ENCODE peak calls at places on chromosomes 13 and 19, in six cellular contexts. M is IMR-90, P is neuronal stem cell, Q is H1, H is mesenchymal stem cell, D is trophoblast cell. N is an unnamed sample. For H3K9me3, the result is how much of the 10 kb centered on the place peaks cover.

GRCh38 chr19:55340144-55340783 is 588 bp downstream of the KMT5C start:
- DNase-seq in D (no peak), H (no peak), P (no peak), Q (no peak), M (no peak), N (peak)

GRCh38 chr13:65638572-65639168 is 1591.5 kb downstream of the PCDH9 start:
- DNase-seq in D (no peak), P (peak), Q (no peak), H (peak), M (peak), N (no peak)

GRCh38 chr19:32287811-32288227 is 57.6 kb upstream of the ZNF507 start:
- DNase-seq in Q (peak), M (peak), H (peak), D (peak), P (peak), N (peak)

GRCh38 chr19:8123683-8124082 is 25.7 kb downstream of the FBN3 start:
- DNase-seq in M (no peak), P (no peak), Q (no peak), D (no peak), H (no peak), N (no peak)

GRCh38 chr13:58087566-58087965 is 456.0 kb downstream of the PCDH17 start:
- DNase-seq in P (no peak), H (peak), M (no peak), Q (no peak), D (no peak), N (no peak)

GRCh38 chr13:44932850-44933251 is 56.4 kb downstream of the NUFIP1 start:
- DNase-seq in H (peak), M (peak), D (no peak), P (no peak), Q (no peak), N (no peak)

GRCh38 chr19:1745589-1746031 is 7.7 kb upstream of the ONECUT3 start:
- DNase-seq in M (no peak), D (no peak), P (no peak), H (no peak), Q (peak), N (no peak)

GRCh38 chr13:113557013-113557412 is 27.5 kb upstream of the TFDP1 start:
- DNase-seq in P (no peak), M (no peak), H (no peak), Q (no peak), D (no peak), N (peak)

GRCh38 chr19:33125929-33126388 is 6.0 kb upstream of the WDR88 start:
- DNase-seq in M (peak), Q (peak), P (peak), D (peak), H (peak), N (peak)

GRCh38 chr19:16920816-16921529 is 32.2 kb downstream of the F2RL3 start:
- DNase-seq in D (peak), H (peak), M (peak), Q (no peak), P (no peak), N (no peak)

GRCh38 chr13:79393564-79394249 is 12.3 kb downstream of the RBM26 start:
- DNase-seq in Q (no peak), H (no peak), M (no peak), P (no peak), D (peak), N (no peak)

GRCh38 chr19:14371321-14371821 is 9.9 kb upstream of the ADGRE5 start:
- DNase-seq in H (no peak), Q (no peak), M (no peak), D (no peak), P (no peak), N (no peak)

GRCh38 chr13:53042897-53043296 is 14.3 kb downstream of the OLFM4 start:
- DNase-seq in Q (no peak), D (no peak), M (no peak), P (no peak), H (no peak), N (no peak)

GRCh38 chr13:44278164-44278563 is 95.5 kb upstream of the SERP2 start:
- DNase-seq in P (no peak), D (no peak), Q (no peak), M (no peak), H (peak), N (no peak)

GRCh38 chr13:72290962-72291681 is 424.1 kb upstream of the DACH1 start:
- DNase-seq in Q (no peak), P (no peak), D (peak), M (no peak), H (peak), N (peak)

GRCh38 chr19:10885241-10886169 is 14.2 kb downstream of the CARM1 start:
- DNase-seq in D (no peak), M (no peak), P (no peak), Q (no peak), H (no peak), N (peak)

GRCh38 chr13:67063036-67063435 is 167.1 kb downstream of the PCDH9 start:
- DNase-seq in P (no peak), M (no peak), Q (no peak), H (no peak), D (no peak), N (no peak)

GRCh38 chr13:103349664-103350063 is 283.4 kb upstream of the SLC10A2 start:
- DNase-seq in H (no peak), D (no peak), Q (no peak), M (no peak), P (no peak), N (no peak)

GRCh38 chr13:103386341-103386740 is 320.1 kb upstream of the SLC10A2 start:
- DNase-seq in P (no peak), M (no peak), D (no peak), H (peak), Q (no peak), N (no peak)

GRCh38 chr13:65825039-65825438 is 1405.1 kb downstream of the PCDH9 start:
- DNase-seq in M (no peak), Q (no peak), H (no peak), D (no peak), P (no peak), N (no peak)

GRCh38 chr13:60583196-60583908 is 186.3 kb downstream of the TDRD3 start:
- DNase-seq in D (no peak), P (no peak), M (peak), Q (no peak), H (no peak), N (peak)

GRCh38 chr19:6161271-6161850 is 25.9 kb downstream of the ACSBG2 start:
- DNase-seq in H (no peak), M (no peak), Q (no peak), D (no peak), P (no peak), N (peak)

GRCh38 chr19:3276341-3276799 is 51.9 kb downstream of the CELF5 start:
- DNase-seq in D (peak), P (no peak), Q (peak), M (no peak), H (no peak), N (peak)

GRCh38 chr13:33213797-33214196 is 71.8 kb downstream of the STARD13 start:
- DNase-seq in P (no peak), H (no peak), Q (no peak), D (no peak), M (peak), N (no peak)

GRCh38 chr19:41324231-41324702 is 14.3 kb downstream of the CCDC97 start:
- DNase-seq in M (no peak), H (no peak), D (no peak), Q (no peak), P (no peak), N (no peak)

GRCh38 chr19:4971424-4971793 is 2.5 kb downstream of the KDM4B start:
- DNase-seq in H (peak), Q (peak), D (peak), M (no peak), P (no peak), N (peak)

GRCh38 chr19:34269489-34269888 is 15.1 kb downstream of the GARRE1 start:
- DNase-seq in M (no peak), Q (no peak), D (no peak), H (no peak), P (no peak), N (no peak)

GRCh38 chr19:56222901-56223300 is 20.8 kb downstream of the ZSCAN5C start:
- DNase-seq in P (no peak), M (no peak), H (no peak), D (no peak), Q (no peak), N (no peak)

GRCh38 chr13:40613192-40613818 is 53.1 kb downstream of the FOXO1 start:
- DNase-seq in M (no peak), H (no peak), P (no peak), D (no peak), Q (no peak), N (no peak)

GRCh38 chr19:10544242-10544752 is 593 bp downstream of the ATG4D start:
- DNase-seq in D (no peak), H (peak), Q (no peak), M (no peak), P (no peak), N (no peak)

GRCh38 chr13:100986571-100986970 is 312.0 kb upstream of the TMTC4 start:
- DNase-seq in D (no peak), M (no peak), H (no peak), P (no peak), Q (no peak), N (no peak)

GRCh38 chr19:55677572-55678028 is 2.6 kb downstream of the EPN1 start:
- DNase-seq in Q (no peak), P (no peak), M (no peak), D (no peak), H (no peak), N (no peak)

GRCh38 chr13:102779426-102780159 is 6.0 kb upstream of the TEX30 start:
- DNase-seq in H (no peak), D (no peak), P (no peak), Q (no peak), M (no peak), N (no peak)

GRCh38 chr19:38618590-38619360 is at the start of gene EIF3K:
- DNase-seq in Q (peak), P (peak), M (peak), D (peak), H (peak), N (peak)

GRCh38 chr19:38649305-38650179 is 2.1 kb downstream of the ACTN4 start:
- DNase-seq in Q (no peak), D (no peak), M (no peak), H (no peak), P (no peak), N (no peak)

GRCh38 chr13:33186851-33187250 is 98.7 kb downstream of the STARD13 start:
- DNase-seq in P (no peak), D (no peak), M (peak), Q (no peak), H (peak), N (no peak)

GRCh38 chr13:87131611-87132010 is 539.6 kb upstream of the SLITRK5 start:
- DNase-seq in M (no peak), H (peak), P (peak), Q (no peak), D (no peak), N (no peak)

GRCh38 chr13:87130401-87130800 is 540.8 kb upstream of the SLITRK5 start:
- DNase-seq in Q (no peak), M (no peak), H (no peak), D (no peak), P (no peak), N (no peak)

GRCh38 chr13:87124785-87125074 is 546.4 kb upstream of the SLITRK5 start:
- DNase-seq in D (no peak), M (no peak), Q (no peak), P (no peak), H (no peak), N (no peak)

GRCh38 chr13:87128006-87128405 is 543.2 kb upstream of the SLITRK5 start:
- DNase-seq in H (peak), Q (no peak), D (no peak), P (peak), M (peak), N (peak)

GRCh38 chr13:87129602-87130300 is 541.4 kb upstream of the SLITRK5 start:
- DNase-seq in D (no peak), H (peak), Q (no peak), P (no peak), M (peak), N (no peak)
- H3K18ac ChIP-seq in D (no peak), H (no peak), Q (no peak), P (no peak), M (peak), N (no peak)

GRCh38 chr19:27772059-27772458 is 1440.9 kb downstream of the UQCRFS1 start:
- DNase-seq in H (no peak), M (no peak), Q (no peak), D (no peak), P (no peak), N (no peak)

GRCh38 chr19:27767234-27767633 is 1445.7 kb downstream of the UQCRFS1 start:
- DNase-seq in M (no peak), P (no peak), D (no peak), H (no peak), Q (no peak), N (no peak)

GRCh38 chr19:27765912-27766725 is 1446.8 kb downstream of the UQCRFS1 start:
- DNase-seq in P (no peak), H (no peak), D (no peak), M (no peak), Q (no peak), N (no peak)

GRCh38 chr19:27773318-27774094 is 1439.4 kb downstream of the UQCRFS1 start:
- DNase-seq in D (no peak), H (no peak), M (no peak), P (no peak), Q (no peak), N (peak)

DNA sequence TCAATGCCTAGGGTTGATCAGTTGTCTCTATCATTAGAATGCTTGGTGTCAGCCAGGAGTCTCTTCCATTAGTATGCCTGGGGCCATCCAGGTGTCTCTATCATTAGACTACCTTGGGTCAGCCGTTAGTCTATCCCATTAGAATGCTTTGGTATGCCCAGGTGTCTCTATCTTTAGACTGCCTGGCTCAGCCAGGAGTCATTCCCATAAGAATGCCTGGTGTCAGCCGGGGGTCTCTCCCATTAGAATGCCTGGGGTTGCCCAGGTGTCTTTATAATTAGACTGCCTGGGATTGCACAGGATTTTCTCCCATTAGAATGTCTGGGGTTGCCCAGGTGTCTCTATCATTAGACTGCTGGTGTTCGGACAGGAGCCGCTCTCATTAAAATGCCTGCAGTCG is 1442.9 kb downstream of the UQCRFS1 start:
- DNase-seq in D (no peak), M (no peak), Q (no peak), P (no peak), H (no peak), N (no peak)
- H3K9me3 ChIP-seq in D (under half), M (under half), Q (under half), P (under half), H (under half), N (under half)

DNA sequence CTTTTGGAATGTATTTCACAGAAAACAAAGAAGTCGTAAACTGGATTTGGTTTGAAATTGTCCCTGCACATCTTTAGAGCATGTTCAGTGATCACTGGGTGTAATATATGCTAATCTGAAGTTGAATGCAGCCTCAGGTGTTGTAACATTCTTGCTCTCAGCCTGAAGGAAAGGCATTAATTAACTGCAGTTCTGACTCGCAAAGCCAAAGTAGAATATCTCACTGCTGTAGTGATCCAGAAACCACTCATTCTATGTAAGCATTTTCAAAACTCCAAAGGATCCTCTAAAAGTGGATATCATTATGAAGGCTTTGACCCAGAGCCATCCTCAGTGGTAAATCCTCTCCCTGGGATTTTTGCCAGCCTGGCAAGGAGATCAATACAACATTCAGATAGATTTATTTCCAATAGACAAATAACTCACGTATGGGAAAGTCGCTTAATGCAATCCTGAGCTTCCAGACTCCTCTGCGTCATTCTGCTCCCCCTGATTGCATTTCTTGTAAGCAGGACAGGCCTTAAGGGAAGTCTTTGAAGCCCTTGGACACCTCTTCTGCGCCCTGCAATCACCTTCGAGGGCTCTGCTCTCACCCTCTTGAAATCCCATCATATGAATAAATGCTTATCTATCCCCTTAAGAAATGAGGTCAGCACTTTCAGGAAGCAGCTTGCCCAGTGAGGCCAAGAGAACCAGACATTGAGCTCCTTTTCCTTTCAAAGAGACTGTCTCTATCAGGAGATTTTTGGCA is 301.7 kb upstream of the NBEA start:
- DNase-seq in Q (no peak), H (no peak), D (no peak), P (no peak), M (no peak), N (no peak)
- H3K18ac ChIP-seq in Q (no peak), H (no peak), D (no peak), P (no peak), M (no peak), N (no peak)

GRCh38 chr19:58034476-58034790 is 608 bp downstream of the ZSCAN1 start:
- DNase-seq in P (peak), M (no peak), Q (peak), H (no peak), D (no peak), N (no peak)
- H3K9me3 ChIP-seq in P (under half), M (under half), Q (under half), H (under half), D (under half), N (under half)

DNA sequence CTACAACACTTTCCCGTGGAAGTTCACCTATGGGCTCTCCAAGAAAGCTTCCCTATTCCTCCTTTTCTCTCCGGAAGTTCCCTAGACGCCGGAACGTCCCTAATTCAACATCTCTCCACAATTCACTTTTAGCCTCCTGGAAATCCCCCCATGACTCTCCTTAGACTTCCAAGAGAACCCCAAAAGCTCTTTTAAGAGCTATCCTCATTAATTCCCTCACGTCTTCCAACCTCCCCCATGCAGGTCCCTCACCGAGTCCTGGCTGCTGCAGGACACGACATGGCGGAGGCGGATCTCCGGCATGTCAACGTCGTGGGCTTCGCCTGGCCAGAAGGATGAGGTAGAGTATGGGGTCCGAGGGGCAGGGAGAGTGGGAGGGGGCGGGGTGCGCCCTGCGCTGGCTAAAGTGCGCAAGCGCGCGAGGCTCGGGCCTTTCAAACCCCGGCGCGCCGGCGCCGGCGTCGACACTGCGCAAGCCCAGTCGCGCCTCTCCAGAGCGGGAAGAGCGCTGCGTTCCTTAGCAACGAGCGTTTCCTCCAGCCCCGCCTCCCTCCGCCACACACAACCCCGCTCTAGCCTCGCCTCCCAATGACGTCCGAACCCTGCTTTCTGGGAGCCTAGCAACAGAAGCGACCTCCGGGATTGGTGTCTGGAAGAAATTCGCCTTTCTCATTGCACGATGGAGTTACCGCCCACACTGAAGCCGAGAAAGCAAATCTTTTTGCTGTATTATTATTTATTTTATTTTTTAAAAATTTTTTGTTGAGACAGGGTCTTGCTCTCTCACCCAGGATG is at the start of the genes PINLYP and XRCC1:
- DNase-seq in Q (peak), D (peak), M (peak), P (peak), H (peak), N (peak)
- H3K18ac ChIP-seq in Q (peak), D (peak), M (peak), P (peak), H (peak), N (peak)

GRCh38 chr13:50923272-50923671 is 13.7 kb downstream of the RNASEH2B start:
- DNase-seq in P (no peak), D (no peak), H (no peak), M (no peak), Q (no peak), N (no peak)
- H3K9me3 ChIP-seq in P (under half), D (under half), H (under half), M (under half), Q (under half), N (under half)

GRCh38 chr13:82772802-82773201 is 1109.5 kb downstream of the SLITRK1 start:
- DNase-seq in P (no peak), D (no peak), H (no peak), Q (no peak), M (peak), N (no peak)

DNA sequence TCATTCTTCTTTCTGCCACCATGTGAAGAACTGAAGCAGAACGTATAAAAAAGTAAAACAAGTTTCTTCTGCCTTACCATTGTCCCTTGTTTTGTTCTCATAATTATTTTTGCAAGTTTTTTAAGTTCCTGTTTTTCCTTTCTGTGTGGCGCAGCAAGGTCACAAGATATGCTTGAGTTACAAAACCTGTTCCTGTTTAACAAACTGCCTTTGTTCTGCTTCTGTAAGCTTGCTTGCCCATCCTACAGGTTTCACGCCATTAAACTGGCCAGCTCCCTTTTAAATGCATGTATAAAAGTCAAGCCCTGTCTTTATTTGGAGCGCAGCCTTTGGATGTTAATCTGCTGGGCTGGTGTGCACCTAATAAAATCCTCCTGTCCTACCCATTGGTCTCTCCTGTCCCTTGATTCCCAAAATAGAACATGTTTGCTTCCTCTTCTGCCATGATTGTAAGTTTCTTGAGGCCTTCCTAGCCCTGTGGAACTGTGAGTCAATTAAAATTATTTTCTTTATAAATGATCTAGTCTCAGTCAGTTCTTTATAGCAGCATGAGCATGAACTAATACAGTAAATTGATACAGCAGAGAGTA is 1115.4 kb downstream of the SLITRK1 start:
- DNase-seq in D (no peak), H (no peak), M (no peak), P (no peak), Q (no peak), N (no peak)
- H3K18ac ChIP-seq in D (no peak), H (no peak), M (no peak), P (no peak), Q (no peak), N (no peak)

N was measured in H9.